ENCODE peak calls at places on chromosomes 13 and 19, in seven cellular contexts. One of them, this sample, is unnamed.

GRCh38 chr19:13953021-13953531 is 767 bp downstream of the DCAF15 start:
- DNase-seq in esophagus squamous epithelium: no peak
- DNase-seq in B cell: no peak
- DNase-seq in chondrocyte: no peak
- DNase-seq in GM12865: no peak
- DNase-seq in HL-60: peak
- DNase-seq in cardiac muscle cell: peak
- DNase-seq in this sample: peak

GRCh38 chr19:40771101-40771539 is 4.2 kb upstream of the MIA start:
- DNase-seq in GM12865: peak
- DNase-seq in chondrocyte: no peak
- DNase-seq in cardiac muscle cell: no peak
- DNase-seq in B cell: no peak
- DNase-seq in esophagus squamous epithelium: no peak
- DNase-seq in HL-60: no peak
- DNase-seq in this sample: no peak

GRCh38 chr19:53308339-53308811 is 25.2 kb upstream of the ZNF845 start:
- DNase-seq in B cell: no peak
- DNase-seq in esophagus squamous epithelium: no peak
- DNase-seq in GM12865: no peak
- DNase-seq in HL-60: no peak
- DNase-seq in cardiac muscle cell: peak
- DNase-seq in chondrocyte: no peak
- DNase-seq in this sample: no peak

GRCh38 chr13:20505405-20506366 is 20.0 kb downstream of the CRYL1 start:
- DNase-seq in GM12865: no peak
- DNase-seq in HL-60: no peak
- DNase-seq in esophagus squamous epithelium: no peak
- DNase-seq in cardiac muscle cell: no peak
- DNase-seq in B cell: no peak
- DNase-seq in chondrocyte: no peak
- DNase-seq in this sample: no peak

GRCh38 chr13:98351636-98352035 is 174.6 kb upstream of the RNF113B start:
- DNase-seq in chondrocyte: no peak
- DNase-seq in GM12865: no peak
- DNase-seq in esophagus squamous epithelium: no peak
- DNase-seq in cardiac muscle cell: no peak
- DNase-seq in B cell: no peak
- DNase-seq in HL-60: no peak
- DNase-seq in this sample: no peak

GRCh38 chr19:34225659-34226015 is 28.7 kb upstream of the GARRE1 start:
- DNase-seq in cardiac muscle cell: peak
- DNase-seq in HL-60: no peak
- DNase-seq in chondrocyte: no peak
- DNase-seq in GM12865: no peak
- DNase-seq in esophagus squamous epithelium: no peak
- DNase-seq in B cell: no peak
- DNase-seq in this sample: no peak

GRCh38 chr13:59531571-59532091 is 632.1 kb downstream of the DIAPH3 start:
- DNase-seq in GM12865: no peak
- DNase-seq in HL-60: peak
- DNase-seq in B cell: no peak
- DNase-seq in cardiac muscle cell: peak
- DNase-seq in chondrocyte: no peak
- DNase-seq in esophagus squamous epithelium: peak
- DNase-seq in this sample: peak

GRCh38 chr13:99926014-99926731 is 45.4 kb downstream of the ZIC5 start:
- DNase-seq in cardiac muscle cell: no peak
- DNase-seq in chondrocyte: no peak
- DNase-seq in GM12865: no peak
- DNase-seq in B cell: no peak
- DNase-seq in esophagus squamous epithelium: no peak
- DNase-seq in HL-60: no peak
- DNase-seq in this sample: peak

GRCh38 chr19:45768644-45769053 is 403 bp downstream of the SIX5 start:
- DNase-seq in HL-60: peak
- DNase-seq in cardiac muscle cell: peak
- DNase-seq in esophagus squamous epithelium: no peak
- DNase-seq in chondrocyte: no peak
- DNase-seq in GM12865: peak
- DNase-seq in B cell: peak
- DNase-seq in this sample: no peak

GRCh38 chr19:2166741-2167738 is 3.3 kb downstream of the DOT1L start:
- DNase-seq in B cell: peak
- DNase-seq in cardiac muscle cell: peak
- DNase-seq in GM12865: peak
- DNase-seq in chondrocyte: no peak
- DNase-seq in HL-60: no peak
- DNase-seq in esophagus squamous epithelium: no peak
- DNase-seq in this sample: peak

GRCh38 chr13:66553391-66553790 is 676.7 kb downstream of the PCDH9 start:
- DNase-seq in chondrocyte: no peak
- DNase-seq in GM12865: no peak
- DNase-seq in HL-60: no peak
- DNase-seq in esophagus squamous epithelium: no peak
- DNase-seq in B cell: no peak
- DNase-seq in cardiac muscle cell: peak
- DNase-seq in this sample: no peak

GRCh38 chr19:45340232-45340898 is at the start of gene KLC3:
- DNase-seq in esophagus squamous epithelium: no peak
- DNase-seq in chondrocyte: no peak
- DNase-seq in B cell: peak
- DNase-seq in HL-60: no peak
- DNase-seq in cardiac muscle cell: no peak
- DNase-seq in GM12865: no peak
- DNase-seq in this sample: no peak

GRCh38 chr19:18428837-18429674 is 8.9 kb downstream of the ISYNA1 start:
- DNase-seq in cardiac muscle cell: peak
- DNase-seq in B cell: peak
- DNase-seq in GM12865: peak
- DNase-seq in HL-60: no peak
- DNase-seq in esophagus squamous epithelium: no peak
- DNase-seq in chondrocyte: no peak
- DNase-seq in this sample: peak

GRCh38 chr13:76890036-76890435 is 3.8 kb upstream of the KCTD12 start:
- DNase-seq in HL-60: no peak
- DNase-seq in cardiac muscle cell: peak
- DNase-seq in GM12865: no peak
- DNase-seq in chondrocyte: no peak
- DNase-seq in B cell: no peak
- DNase-seq in esophagus squamous epithelium: no peak
- DNase-seq in this sample: no peak

GRCh38 chr19:3266792-3267469 is 42.5 kb downstream of the CELF5 start:
- DNase-seq in B cell: no peak
- DNase-seq in esophagus squamous epithelium: no peak
- DNase-seq in cardiac muscle cell: no peak
- DNase-seq in GM12865: no peak
- DNase-seq in HL-60: no peak
- DNase-seq in chondrocyte: no peak
- DNase-seq in this sample: no peak

GRCh38 chr13:57627663-57628062 is 3.9 kb upstream of the PCDH17 start:
- DNase-seq in chondrocyte: no peak
- DNase-seq in B cell: no peak
- DNase-seq in GM12865: peak
- DNase-seq in cardiac muscle cell: peak
- DNase-seq in esophagus squamous epithelium: no peak
- DNase-seq in HL-60: no peak
- DNase-seq in this sample: peak

GRCh38 chr13:114226699-114227323 is 7.9 kb upstream of the CDC16 start:
- DNase-seq in chondrocyte: no peak
- DNase-seq in HL-60: peak
- DNase-seq in B cell: peak
- DNase-seq in GM12865: peak
- DNase-seq in cardiac muscle cell: peak
- DNase-seq in esophagus squamous epithelium: no peak
- DNase-seq in this sample: peak

GRCh38 chr13:21516806-21517205 is 57.7 kb upstream of the ZDHHC20 start:
- DNase-seq in esophagus squamous epithelium: no peak
- DNase-seq in chondrocyte: no peak
- DNase-seq in HL-60: no peak
- DNase-seq in B cell: no peak
- DNase-seq in GM12865: no peak
- DNase-seq in cardiac muscle cell: no peak
- DNase-seq in this sample: no peak
- TF ChIP-seq CTCF in esophagus squamous epithelium: no peak
- TF ChIP-seq CTCF in chondrocyte: no peak
- TF ChIP-seq CTCF in HL-60: no peak
- TF ChIP-seq CTCF in B cell: no peak
- TF ChIP-seq CTCF in GM12865: no peak
- TF ChIP-seq CTCF in cardiac muscle cell: no peak
- TF ChIP-seq CTCF in this sample: no peak

GRCh38 chr13:28953714-28954113 is 133.6 kb downstream of the MTUS2 start:
- DNase-seq in GM12865: no peak
- DNase-seq in cardiac muscle cell: no peak
- DNase-seq in B cell: no peak
- DNase-seq in chondrocyte: no peak
- DNase-seq in HL-60: no peak
- DNase-seq in esophagus squamous epithelium: no peak
- DNase-seq in this sample: no peak
- TF ChIP-seq CTCF in GM12865: no peak
- TF ChIP-seq CTCF in cardiac muscle cell: no peak
- TF ChIP-seq CTCF in B cell: no peak
- TF ChIP-seq CTCF in chondrocyte: peak
- TF ChIP-seq CTCF in HL-60: no peak
- TF ChIP-seq CTCF in esophagus squamous epithelium: no peak
- TF ChIP-seq CTCF in this sample: peak

GRCh38 chr13:53466576-53466975 is 438.0 kb downstream of the OLFM4 start:
- DNase-seq in cardiac muscle cell: no peak
- DNase-seq in HL-60: no peak
- DNase-seq in esophagus squamous epithelium: no peak
- DNase-seq in chondrocyte: no peak
- DNase-seq in B cell: no peak
- DNase-seq in GM12865: no peak
- DNase-seq in this sample: no peak
- TF ChIP-seq CTCF in cardiac muscle cell: no peak
- TF ChIP-seq CTCF in HL-60: no peak
- TF ChIP-seq CTCF in esophagus squamous epithelium: no peak
- TF ChIP-seq CTCF in chondrocyte: no peak
- TF ChIP-seq CTCF in B cell: no peak
- TF ChIP-seq CTCF in GM12865: no peak
- TF ChIP-seq CTCF in this sample: no peak

GRCh38 chr19:12890787-12891552 is at the start of gene GCDH:
- DNase-seq in GM12865: peak
- DNase-seq in HL-60: peak
- DNase-seq in esophagus squamous epithelium: peak
- DNase-seq in B cell: peak
- DNase-seq in cardiac muscle cell: peak
- DNase-seq in chondrocyte: peak
- DNase-seq in this sample: peak
- TF ChIP-seq CTCF in GM12865: no peak
- TF ChIP-seq CTCF in HL-60: no peak
- TF ChIP-seq CTCF in esophagus squamous epithelium: no peak
- TF ChIP-seq CTCF in B cell: no peak
- TF ChIP-seq CTCF in cardiac muscle cell: no peak
- TF ChIP-seq CTCF in chondrocyte: no peak
- TF ChIP-seq CTCF in this sample: no peak

GRCh38 chr13:48159436-48160225 is 64.7 kb upstream of the MED4 start:
- DNase-seq in chondrocyte: no peak
- DNase-seq in HL-60: no peak
- DNase-seq in esophagus squamous epithelium: no peak
- DNase-seq in GM12865: no peak
- DNase-seq in B cell: no peak
- DNase-seq in cardiac muscle cell: no peak
- DNase-seq in this sample: no peak
- TF ChIP-seq CTCF in chondrocyte: no peak
- TF ChIP-seq CTCF in HL-60: no peak
- TF ChIP-seq CTCF in esophagus squamous epithelium: no peak
- TF ChIP-seq CTCF in GM12865: no peak
- TF ChIP-seq CTCF in B cell: no peak
- TF ChIP-seq CTCF in cardiac muscle cell: no peak
- TF ChIP-seq CTCF in this sample: no peak

GRCh38 chr13:23344923-23345322 is 88.6 kb downstream of the SACS start:
- DNase-seq in esophagus squamous epithelium: no peak
- DNase-seq in GM12865: no peak
- DNase-seq in cardiac muscle cell: no peak
- DNase-seq in B cell: no peak
- DNase-seq in HL-60: no peak
- DNase-seq in chondrocyte: no peak
- DNase-seq in this sample: no peak

GRCh38 chr13:23350009-23350408 is 83.5 kb downstream of the SACS start:
- DNase-seq in B cell: no peak
- DNase-seq in HL-60: no peak
- DNase-seq in esophagus squamous epithelium: no peak
- DNase-seq in chondrocyte: no peak
- DNase-seq in GM12865: no peak
- DNase-seq in cardiac muscle cell: no peak
- DNase-seq in this sample: no peak

GRCh38 chr13:23349127-23349897 is 84.2 kb downstream of the SACS start:
- DNase-seq in B cell: no peak
- DNase-seq in HL-60: no peak
- DNase-seq in esophagus squamous epithelium: no peak
- DNase-seq in GM12865: no peak
- DNase-seq in cardiac muscle cell: peak
- DNase-seq in chondrocyte: no peak
- DNase-seq in this sample: no peak

GRCh38 chr13:23347601-23348000 is 85.9 kb downstream of the SACS start:
- DNase-seq in cardiac muscle cell: no peak
- DNase-seq in B cell: no peak
- DNase-seq in HL-60: no peak
- DNase-seq in esophagus squamous epithelium: no peak
- DNase-seq in GM12865: no peak
- DNase-seq in chondrocyte: no peak
- DNase-seq in this sample: no peak

GRCh38 chr13:23348270-23349126 is 85.0 kb downstream of the SACS start:
- DNase-seq in B cell: no peak
- DNase-seq in chondrocyte: no peak
- DNase-seq in cardiac muscle cell: peak
- DNase-seq in HL-60: no peak
- DNase-seq in GM12865: no peak
- DNase-seq in esophagus squamous epithelium: no peak
- DNase-seq in this sample: no peak
- TF ChIP-seq CTCF in B cell: no peak
- TF ChIP-seq CTCF in chondrocyte: peak
- TF ChIP-seq CTCF in cardiac muscle cell: peak
- TF ChIP-seq CTCF in HL-60: no peak
- TF ChIP-seq CTCF in GM12865: no peak
- TF ChIP-seq CTCF in esophagus squamous epithelium: no peak
- TF ChIP-seq CTCF in this sample: no peak

GRCh38 chr19:38044267-38045111 is 137.5 kb downstream of the SIPA1L3 start:
- DNase-seq in B cell: peak
- DNase-seq in chondrocyte: no peak
- DNase-seq in HL-60: no peak
- DNase-seq in cardiac muscle cell: no peak
- DNase-seq in GM12865: peak
- DNase-seq in esophagus squamous epithelium: no peak
- DNase-seq in this sample: peak
- TF ChIP-seq CTCF in B cell: peak
- TF ChIP-seq CTCF in chondrocyte: peak
- TF ChIP-seq CTCF in HL-60: no peak
- TF ChIP-seq CTCF in cardiac muscle cell: no peak
- TF ChIP-seq CTCF in GM12865: no peak
- TF ChIP-seq CTCF in esophagus squamous epithelium: no peak
- TF ChIP-seq CTCF in this sample: peak

GRCh38 chr19:47357788-47358680 is 8.9 kb downstream of the DHX34 start:
- DNase-seq in B cell: peak
- DNase-seq in esophagus squamous epithelium: no peak
- DNase-seq in chondrocyte: no peak
- DNase-seq in cardiac muscle cell: no peak
- DNase-seq in HL-60: no peak
- DNase-seq in GM12865: peak
- DNase-seq in this sample: no peak
- TF ChIP-seq CTCF in B cell: no peak
- TF ChIP-seq CTCF in esophagus squamous epithelium: no peak
- TF ChIP-seq CTCF in chondrocyte: peak
- TF ChIP-seq CTCF in cardiac muscle cell: peak
- TF ChIP-seq CTCF in HL-60: no peak
- TF ChIP-seq CTCF in GM12865: no peak
- TF ChIP-seq CTCF in this sample: peak

This sample was measured in HFFc6.